ENCODE peak calls at places on chromosome 4, in four cellular contexts. One of them, this sample, is unnamed.

GRCh38 chr4:118898684-118899138 is 10.1 kb downstream of the SYNPO2 start:
- DNase-seq in transverse colon: no peak
- DNase-seq in sigmoid colon: peak
- DNase-seq in Panc1: no peak
- DNase-seq in this sample: no peak

GRCh38 chr4:13982008-13982407 is 354.5 kb upstream of the BOD1L1 start:
- DNase-seq in transverse colon: no peak
- DNase-seq in sigmoid colon: no peak
- DNase-seq in Panc1: no peak
- DNase-seq in this sample: no peak

GRCh38 chr4:15659768-15660394 is 4.7 kb upstream of the FBXL5 start:
- DNase-seq in transverse colon: no peak
- DNase-seq in sigmoid colon: no peak
- DNase-seq in Panc1: no peak
- DNase-seq in this sample: peak

GRCh38 chr4:10457255-10457801 is at the start of gene ZNF518B:
- DNase-seq in transverse colon: peak
- DNase-seq in sigmoid colon: peak
- DNase-seq in Panc1: no peak
- DNase-seq in this sample: peak

GRCh38 chr4:123102897-123103489 is 180.6 kb upstream of the NUDT6 start:
- DNase-seq in transverse colon: no peak
- DNase-seq in sigmoid colon: no peak
- DNase-seq in Panc1: no peak
- DNase-seq in this sample: peak

GRCh38 chr4:151408630-151409469 is at the start of gene FHIP1A:
- DNase-seq in transverse colon: peak
- DNase-seq in sigmoid colon: peak
- DNase-seq in Panc1: no peak
- DNase-seq in this sample: peak

GRCh38 chr4:72006576-72006975 is 25.2 kb upstream of the NPFFR2 start:
- DNase-seq in transverse colon: no peak
- DNase-seq in sigmoid colon: no peak
- DNase-seq in Panc1: no peak
- DNase-seq in this sample: peak

GRCh38 chr4:65665951-65666523 is 4.3 kb downstream of the EPHA5 start:
- DNase-seq in transverse colon: no peak
- DNase-seq in sigmoid colon: no peak
- DNase-seq in Panc1: no peak
- DNase-seq in this sample: no peak

GRCh38 chr4:182207806-182208483 is 35.3 kb upstream of the TENM3 start:
- DNase-seq in transverse colon: no peak
- DNase-seq in sigmoid colon: no peak
- DNase-seq in Panc1: peak
- DNase-seq in this sample: no peak

GRCh38 chr4:139873111-139873866 is 207.7 kb downstream of the MGST2 start:
- DNase-seq in transverse colon: no peak
- DNase-seq in sigmoid colon: no peak
- DNase-seq in Panc1: no peak
- DNase-seq in this sample: no peak

GRCh38 chr4:186765138-186765537 is 41.5 kb upstream of the FAT1 start:
- DNase-seq in transverse colon: peak
- DNase-seq in sigmoid colon: no peak
- DNase-seq in Panc1: no peak
- DNase-seq in this sample: no peak

GRCh38 chr4:155248002-155248896 is 39.8 kb downstream of the NPY2R start:
- DNase-seq in transverse colon: no peak
- DNase-seq in sigmoid colon: no peak
- DNase-seq in Panc1: no peak
- DNase-seq in this sample: no peak

GRCh38 chr4:61886180-61886579 is 686.1 kb downstream of the ADGRL3 start:
- DNase-seq in transverse colon: peak
- DNase-seq in sigmoid colon: no peak
- DNase-seq in Panc1: no peak
- DNase-seq in this sample: no peak

GRCh38 chr4:132332932-132333722 is 816.0 kb upstream of the PCDH10 start:
- DNase-seq in transverse colon: no peak
- DNase-seq in sigmoid colon: no peak
- DNase-seq in Panc1: no peak
- DNase-seq in this sample: peak

GRCh38 chr4:37453004-37453360 is 208.4 kb downstream of the NWD2 start:
- DNase-seq in transverse colon: peak
- DNase-seq in sigmoid colon: no peak
- DNase-seq in Panc1: peak
- DNase-seq in this sample: peak
- TF ChIP-seq CTCF in transverse colon: peak
- TF ChIP-seq CTCF in sigmoid colon: peak
- TF ChIP-seq CTCF in Panc1: peak
- TF ChIP-seq CTCF in this sample: peak

GRCh38 chr4:153651961-153652784 is 31.9 kb upstream of the TLR2 start:
- DNase-seq in transverse colon: no peak
- DNase-seq in sigmoid colon: no peak
- DNase-seq in Panc1: no peak
- DNase-seq in this sample: no peak

GRCh38 chr4:153651041-153651960 is 32.8 kb upstream of the TLR2 start:
- DNase-seq in transverse colon: peak
- DNase-seq in sigmoid colon: peak
- DNase-seq in Panc1: no peak
- DNase-seq in this sample: no peak

GRCh38 chr4:153661215-153661822 is 22.8 kb upstream of the TLR2 start:
- DNase-seq in transverse colon: no peak
- DNase-seq in sigmoid colon: no peak
- DNase-seq in Panc1: no peak
- DNase-seq in this sample: peak

GRCh38 chr4:153655004-153655541 is 29.0 kb upstream of the TLR2 start:
- DNase-seq in transverse colon: no peak
- DNase-seq in sigmoid colon: no peak
- DNase-seq in Panc1: no peak
- DNase-seq in this sample: no peak

DNA sequence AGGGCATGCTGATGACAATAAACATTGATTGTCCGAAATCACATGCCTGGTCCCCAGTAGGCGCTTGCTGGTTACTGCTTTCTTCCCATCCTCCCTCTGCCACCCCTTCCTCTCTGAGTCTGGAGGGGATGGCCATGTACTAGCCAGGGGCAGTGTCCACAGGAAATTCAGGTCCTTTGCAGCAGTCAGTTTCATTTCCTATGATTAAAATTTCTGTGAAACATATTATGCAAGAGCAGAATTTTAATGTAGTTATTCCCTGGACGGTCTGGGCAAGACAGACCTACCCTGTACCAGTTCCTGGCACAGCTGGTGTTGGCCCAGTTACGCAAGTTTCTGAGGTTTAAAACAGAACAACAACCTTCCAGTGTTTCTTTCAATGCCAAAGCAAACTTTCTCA is 28.2 kb upstream of the TLR2 start:
- DNase-seq in transverse colon: no peak
- DNase-seq in sigmoid colon: peak
- DNase-seq in Panc1: no peak
- DNase-seq in this sample: no peak
- TF ChIP-seq POLR2AphosphoS5 in transverse colon: no peak
- TF ChIP-seq POLR2AphosphoS5 in sigmoid colon: peak
- TF ChIP-seq POLR2AphosphoS5 in Panc1: no peak
- TF ChIP-seq POLR2AphosphoS5 in this sample: no peak

GRCh38 chr4:4677825-4678522 is 136.1 kb upstream of the STX18 start:
- DNase-seq in transverse colon: no peak
- DNase-seq in sigmoid colon: no peak
- DNase-seq in Panc1: no peak
- DNase-seq in this sample: peak
- TF ChIP-seq CTCF in transverse colon: no peak
- TF ChIP-seq CTCF in sigmoid colon: no peak
- TF ChIP-seq CTCF in Panc1: peak
- TF ChIP-seq CTCF in this sample: peak

DNA sequence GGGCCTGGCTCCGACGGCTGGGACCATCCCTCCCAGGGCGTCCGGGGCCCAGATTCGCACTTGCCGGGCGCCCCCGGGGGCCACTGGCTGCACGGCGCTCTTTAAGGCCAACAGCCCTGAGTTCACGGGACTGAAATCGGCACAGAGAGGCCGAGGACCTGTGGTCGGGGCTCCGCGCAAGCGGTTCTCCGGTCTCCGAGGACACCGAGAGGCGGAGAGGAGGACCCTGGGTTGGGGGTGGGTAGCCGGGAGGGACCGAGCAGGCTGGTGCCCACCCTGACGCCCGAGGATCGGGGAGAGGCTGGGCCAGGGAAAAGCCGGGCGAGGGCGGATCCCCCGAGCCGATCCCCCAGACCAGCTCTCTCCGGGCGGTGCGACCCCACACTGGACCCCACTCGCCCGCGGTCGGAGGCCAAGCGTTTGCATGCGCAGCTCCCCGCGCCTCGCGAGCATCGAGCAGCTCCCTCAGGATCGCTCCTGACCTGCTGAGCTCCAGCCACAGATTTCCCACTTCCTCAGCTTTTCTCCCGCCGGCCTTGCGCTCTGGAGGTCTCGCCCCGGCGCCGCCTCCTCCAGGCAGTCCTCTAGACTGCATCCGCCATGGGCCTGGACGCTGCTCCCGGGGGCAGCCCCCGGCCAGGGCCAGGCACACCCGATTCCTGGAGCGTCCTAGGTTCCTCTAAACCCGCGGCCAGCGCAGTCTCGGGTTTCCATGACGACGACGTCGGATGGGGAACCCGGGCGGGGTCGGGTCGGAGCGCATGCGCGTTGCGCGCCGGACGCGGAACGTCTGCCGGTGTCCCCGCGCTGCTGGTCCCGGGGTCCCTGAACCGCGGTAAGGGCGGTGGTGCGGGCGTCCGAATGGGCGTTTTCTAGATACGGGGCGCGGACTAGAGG is 17.6 kb upstream of the NAT8L start:
- DNase-seq in transverse colon: peak
- DNase-seq in sigmoid colon: peak
- DNase-seq in Panc1: peak
- DNase-seq in this sample: peak
- TF ChIP-seq POLR2AphosphoS5 in transverse colon: peak
- TF ChIP-seq POLR2AphosphoS5 in sigmoid colon: no peak
- TF ChIP-seq POLR2AphosphoS5 in Panc1: peak
- TF ChIP-seq POLR2AphosphoS5 in this sample: no peak

GRCh38 chr4:143438710-143439109 is 74.8 kb upstream of the SMARCA5 start:
- DNase-seq in transverse colon: no peak
- DNase-seq in sigmoid colon: no peak
- DNase-seq in Panc1: no peak
- DNase-seq in this sample: peak
- TF ChIP-seq CTCF in transverse colon: no peak
- TF ChIP-seq CTCF in sigmoid colon: no peak
- TF ChIP-seq CTCF in Panc1: no peak
- TF ChIP-seq CTCF in this sample: no peak

GRCh38 chr4:40055873-40056721 is 553 bp upstream of the N4BP2 start:
- DNase-seq in transverse colon: peak
- DNase-seq in sigmoid colon: peak
- DNase-seq in Panc1: no peak
- DNase-seq in this sample: peak
- TF ChIP-seq POLR2AphosphoS5 in transverse colon: peak
- TF ChIP-seq POLR2AphosphoS5 in sigmoid colon: peak
- TF ChIP-seq POLR2AphosphoS5 in Panc1: peak
- TF ChIP-seq POLR2AphosphoS5 in this sample: peak